ENCODE peak calls at places on chromosomes 6 and 20, in seven cellular contexts. D is GM12878, K is H1, U is K562, N is HCT116, C is SK-N-SH, O is HepG2. B is an unnamed sample.

GRCh38 chr6:46935687-46936086 is 13.9 kb upstream of the ADGRF5 start:
- DNase-seq in D (no peak), K (peak), U (no peak), N (no peak), C (no peak), O (no peak), B (no peak)

GRCh38 chr6:161272600-161273355 is 1.1 kb downstream of the AGPAT4 start:
- DNase-seq in D (no peak), K (no peak), U (no peak), N (peak), C (peak), O (no peak), B (no peak)

GRCh38 chr20:7136886-7137285 is 369.4 kb downstream of the BMP2 start:
- DNase-seq in D (no peak), K (no peak), U (no peak), N (no peak), C (no peak), O (no peak), B (no peak)

GRCh38 chr20:14612389-14612788 is 275.0 kb upstream of the FLRT3 start:
- DNase-seq in D (no peak), K (no peak), U (no peak), N (no peak), C (no peak), O (no peak), B (no peak)

GRCh38 chr6:67639161-67639560 is 995.9 kb upstream of the ADGRB3 start:
- DNase-seq in D (no peak), K (no peak), U (no peak), N (no peak), C (no peak), O (no peak), B (no peak)

GRCh38 chr6:45812937-45813336 is 202.7 kb downstream of the CLIC5 start:
- DNase-seq in D (no peak), K (no peak), U (no peak), N (no peak), C (no peak), O (no peak), B (no peak)

GRCh38 chr6:44189257-44189656 is 27.5 kb upstream of the MYMX start:
- DNase-seq in D (no peak), K (no peak), U (no peak), N (no peak), C (no peak), O (no peak), B (no peak)

GRCh38 chr6:139080255-139080920 is 51.8 kb downstream of the ABRACL start:
- DNase-seq in D (no peak), K (no peak), U (no peak), N (no peak), C (no peak), O (no peak), B (no peak)

GRCh38 chr20:62405108-62405980 is 1.7 kb downstream of the CABLES2 start:
- DNase-seq in D (no peak), K (no peak), U (peak), N (no peak), C (peak), O (peak), B (peak)

DNA sequence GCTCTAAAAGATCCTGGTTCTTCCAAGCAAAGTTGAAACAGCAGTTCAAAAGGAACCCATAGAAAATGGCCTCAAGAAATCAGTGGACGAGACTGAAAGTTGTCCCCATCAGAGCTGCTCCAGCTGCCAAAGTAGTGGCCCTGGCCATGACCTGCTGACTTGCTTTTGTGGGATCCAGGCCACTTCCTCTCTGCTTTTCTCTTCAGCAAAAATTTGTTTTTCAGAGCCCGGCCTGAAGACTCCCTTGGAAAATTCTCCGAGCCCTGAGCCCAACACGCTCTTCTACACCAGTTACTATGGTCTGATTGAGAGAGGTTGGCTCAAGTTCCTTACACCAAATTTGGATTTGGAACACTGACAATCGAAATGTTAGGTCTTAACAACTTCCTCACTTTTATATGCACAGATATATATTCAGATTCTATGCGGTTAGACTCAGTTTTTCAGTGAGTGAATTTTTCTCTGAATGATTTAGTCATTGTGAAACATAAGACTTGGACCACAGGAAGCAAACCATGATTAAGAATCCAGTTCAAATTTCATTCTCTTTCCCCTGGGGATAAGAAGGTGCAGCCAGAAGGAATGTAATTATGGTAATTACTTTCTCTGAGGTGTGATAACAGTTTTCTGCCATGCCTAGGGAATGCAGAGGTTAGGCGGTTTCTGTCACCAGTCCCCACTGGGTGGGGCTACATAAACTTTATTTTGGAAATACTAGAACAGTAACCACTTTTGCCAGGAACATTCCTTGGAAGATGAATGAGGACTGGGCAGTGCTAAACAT is 365.3 kb downstream of the SYNE1 start:
- DNase-seq in D (peak), K (no peak), U (no peak), N (no peak), C (no peak), O (no peak), B (no peak)
- TF ChIP-seq JUND in D (no peak), K (no peak), U (no peak), N (no peak), C (no peak), O (no peak), B (no peak)

DNA sequence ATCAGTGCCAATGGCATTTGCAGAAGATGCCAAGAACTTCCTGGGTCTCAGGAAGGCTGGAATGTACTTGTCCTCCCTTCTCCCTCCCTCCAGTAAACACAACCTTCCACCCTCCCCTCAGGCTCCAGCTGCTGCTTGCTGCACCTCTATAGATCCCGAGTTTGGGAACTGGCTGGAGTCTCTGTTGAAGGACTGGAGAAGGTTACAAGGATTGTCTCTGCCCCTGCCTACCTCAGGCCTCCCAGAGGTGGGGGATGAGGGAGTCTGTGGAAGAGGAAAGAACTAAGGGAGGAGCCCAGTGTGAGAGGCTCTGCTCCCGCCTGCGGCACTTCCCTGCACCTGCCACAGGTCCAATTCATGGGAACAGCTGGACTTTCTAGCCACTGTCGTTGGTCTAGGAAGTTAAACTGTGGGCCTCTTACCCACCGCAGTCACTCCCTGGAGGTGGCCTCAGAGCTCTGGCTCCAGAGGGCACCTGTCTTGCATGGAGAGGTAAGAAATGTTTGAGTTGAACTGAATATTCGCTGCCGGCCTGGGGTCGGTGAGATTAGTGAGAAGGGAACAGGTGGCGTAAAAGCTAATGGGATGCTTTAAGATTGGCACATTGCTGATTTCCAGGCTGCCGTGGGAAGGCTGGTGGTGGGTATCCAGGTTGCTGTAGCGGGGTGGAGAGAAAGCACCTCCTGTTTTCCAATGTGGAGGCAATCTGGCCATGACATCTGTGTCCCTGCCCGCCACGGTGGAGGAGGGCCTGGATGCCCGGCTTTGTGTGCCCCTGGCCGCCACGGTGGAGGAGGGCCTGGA is 54.3 kb downstream of the PPP1R14C start:
- DNase-seq in D (no peak), K (no peak), U (no peak), N (no peak), C (no peak), O (no peak), B (no peak)
- TF ChIP-seq JUND in D (no peak), K (no peak), U (no peak), N (no peak), C (no peak), O (no peak), B (no peak)

GRCh38 chr20:17108896-17109295 is 117.9 kb upstream of the PCSK2 start:
- DNase-seq in D (no peak), K (no peak), U (no peak), N (no peak), C (no peak), O (no peak), B (no peak)

GRCh38 chr20:17107127-17107526 is 119.7 kb upstream of the PCSK2 start:
- DNase-seq in D (no peak), K (no peak), U (no peak), N (no peak), C (no peak), O (no peak), B (no peak)

DNA sequence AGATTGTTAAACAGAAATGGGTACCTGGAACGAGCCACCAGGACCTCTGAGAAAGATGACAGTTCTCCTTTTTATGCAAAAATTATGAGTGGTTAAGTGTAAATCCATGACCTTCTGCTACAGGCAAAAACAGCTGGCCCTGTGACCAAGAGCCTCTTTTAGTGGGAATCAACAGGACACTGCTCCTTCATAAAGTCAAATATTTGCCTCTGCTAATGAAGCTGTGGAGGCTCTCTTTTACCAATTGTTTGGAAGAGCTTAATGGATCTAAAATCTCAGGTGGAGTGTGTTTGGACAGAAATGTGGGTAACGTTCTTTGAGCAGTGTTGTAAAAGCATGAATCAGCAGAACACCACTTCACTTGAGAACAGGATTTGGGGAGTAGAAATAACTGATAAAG is 117.5 kb upstream of the PCSK2 start:
- DNase-seq in D (no peak), K (no peak), U (no peak), N (no peak), C (no peak), O (no peak), B (no peak)
- TF ChIP-seq JUND in D (no peak), K (no peak), U (no peak), N (no peak), C (no peak), O (no peak), B (no peak)

GRCh38 chr20:32621071-32621913 is 36.2 kb upstream of the NOL4L start:
- DNase-seq in D (no peak), K (no peak), U (peak), N (peak), C (peak), O (no peak), B (no peak)
- TF ChIP-seq JUND in D (no peak), K (no peak), U (no peak), N (no peak), C (no peak), O (no peak), B (no peak)

GRCh38 chr20:409697-410559 is 1.8 kb downstream of the RBCK1 start:
- DNase-seq in D (no peak), K (no peak), U (no peak), N (no peak), C (no peak), O (no peak), B (no peak)
- TF ChIP-seq JUND in D (no peak), K (no peak), U (no peak), N (no peak), C (no peak), O (no peak), B (no peak)

GRCh38 chr20:10595985-10596384 is 77.8 kb downstream of the JAG1 start:
- DNase-seq in D (no peak), K (no peak), U (no peak), N (no peak), C (no peak), O (no peak), B (no peak)

GRCh38 chr20:10595230-10595629 is 78.6 kb downstream of the JAG1 start:
- DNase-seq in D (no peak), K (no peak), U (no peak), N (no peak), C (no peak), O (no peak), B (no peak)

GRCh38 chr20:10590950-10591349 is 82.8 kb downstream of the JAG1 start:
- DNase-seq in D (no peak), K (no peak), U (no peak), N (no peak), C (no peak), O (no peak), B (no peak)

GRCh38 chr20:10594286-10594868 is 79.4 kb downstream of the JAG1 start:
- DNase-seq in D (no peak), K (no peak), U (no peak), N (no peak), C (no peak), O (no peak), B (no peak)

GRCh38 chr20:10591956-10592521 is 81.8 kb downstream of the JAG1 start:
- DNase-seq in D (no peak), K (no peak), U (no peak), N (no peak), C (no peak), O (no peak), B (no peak)
- TF ChIP-seq JUND in D (no peak), K (no peak), U (no peak), N (no peak), C (peak), O (no peak), B (no peak)

B was measured in T47D.